ENCODE peak calls at places on chromosomes 1 and 21, in six cellular contexts. I is activated naive CD8-positive, alpha-beta T cell treated with anti-CD3 and anti-CD28 coated beads, Interleukin-2, amount 50 U/mL, for 24 hours; K is activated naive CD4-positive, alpha-beta T cell treated with anti-CD3 and anti-CD28 coated beads, Interleukin-2, amount 50 U/mL, for 72 hours; E is activated CD8-positive, alpha-beta T cell treated with anti-CD3 and anti-CD28 coated beads for 36 hours; G is SK-N-SH treated with all-trans-retinoic acid at 6 μM for 48 hours; X is RWPE2. V is an unnamed sample.

GRCh38 chr1:161131721-161132409 is 602 bp downstream of the DEDD start:
- ATAC-seq in K (no peak), G (peak), E (no peak), X (peak), I (no peak), V (peak)

GRCh38 chr1:216074196-216074595 is 349.1 kb downstream of the USH2A start:
- ATAC-seq in X (no peak), E (no peak), I (no peak), G (no peak), K (no peak), V (no peak)

GRCh38 chr1:42325014-42325402 is 10.0 kb downstream of the FOXJ3 start:
- ATAC-seq in I (no peak), X (no peak), K (no peak), E (no peak), G (no peak), V (no peak)

GRCh38 chr1:27787895-27788294 is 14.9 kb downstream of the STX12 start:
- ATAC-seq in X (no peak), I (no peak), E (no peak), G (no peak), K (no peak), V (no peak)

GRCh38 chr1:67281246-67281645 is 26.4 kb upstream of the IL12RB2 start:
- ATAC-seq in G (no peak), E (no peak), I (no peak), K (no peak), X (no peak), V (no peak)

GRCh38 chr21:45533731-45534571 is 8.3 kb downstream of the SLC19A1 start:
- ATAC-seq in K (no peak), G (no peak), E (no peak), X (no peak), I (no peak), V (no peak)

GRCh38 chr1:64975127-64975526 is 8.8 kb upstream of the JAK1 start:
- ATAC-seq in I (no peak), G (no peak), K (no peak), E (no peak), X (no peak), V (no peak)

GRCh38 chr1:151619489-151620093 is 7.7 kb downstream of the SNX27 start:
- ATAC-seq in I (peak), K (no peak), X (peak), E (no peak), G (peak), V (peak)

GRCh38 chr1:41728403-41729202 is 190.1 kb downstream of the HIVEP3 start:
- ATAC-seq in G (peak), K (peak), X (peak), E (peak), I (peak), V (no peak)

GRCh38 chr21:45164124-45164511 is 89.7 kb downstream of the ADARB1 start:
- ATAC-seq in E (no peak), X (no peak), G (no peak), I (no peak), K (no peak), V (peak)

GRCh38 chr1:47225430-47226100 is 6.5 kb downstream of the TAL1 start:
- ATAC-seq in G (peak), K (no peak), I (no peak), X (peak), E (peak), V (no peak)

GRCh38 chr1:191608367-191608766 is 549.9 kb upstream of the RGS18 start:
- ATAC-seq in I (no peak), E (no peak), X (peak), K (no peak), G (no peak), V (no peak)

GRCh38 chr1:109788695-109789521 is 25.2 kb upstream of the EPS8L3 start:
- ATAC-seq in E (no peak), K (no peak), G (peak), X (peak), I (no peak), V (no peak)

GRCh38 chr21:44551290-44552015 is at the start of gene KRTAP10-2:
- ATAC-seq in E (no peak), X (no peak), I (no peak), G (no peak), K (no peak), V (no peak)